ENCODE peak calls at places on chromosomes 12 and 14, in eight cellular contexts. C, B, I, W, M, K, T and H are unnamed samples.

GRCh38 chr12:104218935-104219334 is 3.4 kb downstream of the TXNRD1 start:
- DNase-seq in T (no peak), C (no peak), W (no peak), K (peak), M (no peak), B (peak), I (no peak), H (no peak)

GRCh38 chr12:26251600-26251999 is 56.2 kb downstream of the SSPN start:
- DNase-seq in C (no peak), B (no peak), W (no peak), K (no peak), T (no peak), M (no peak), I (no peak), H (no peak)

GRCh38 chr12:14751987-14752386 is 51.3 kb downstream of the WBP11 start:
- DNase-seq in W (no peak), T (no peak), M (no peak), C (no peak), K (no peak), B (no peak), I (no peak), H (no peak)

GRCh38 chr12:27940756-27941402 is 31.7 kb downstream of the PTHLH start:
- DNase-seq in T (peak), W (peak), M (peak), I (peak), K (peak), C (peak), B (peak), H (peak)

GRCh38 chr14:75059642-75060041 is 4.2 kb downstream of the ACYP1 start:
- DNase-seq in W (peak), B (no peak), T (no peak), K (no peak), M (no peak), I (no peak), C (no peak), H (no peak)

GRCh38 chr14:80699861-80700260 is 241.7 kb downstream of the CEP128 start:
- DNase-seq in I (no peak), B (no peak), W (no peak), K (no peak), T (no peak), M (no peak), C (no peak), H (no peak)

GRCh38 chr12:113647048-113647447 is 175.4 kb upstream of the LHX5 start:
- DNase-seq in W (no peak), C (no peak), K (no peak), M (no peak), B (no peak), I (peak), T (no peak), H (peak)

GRCh38 chr12:11839093-11839641 is 189.7 kb downstream of the ETV6 start:
- DNase-seq in W (no peak), M (no peak), K (peak), C (no peak), T (no peak), I (no peak), B (peak), H (no peak)

GRCh38 chr12:82746668-82747067 is 60.0 kb downstream of the TMTC2 start:
- DNase-seq in W (peak), C (no peak), M (no peak), T (no peak), K (no peak), I (no peak), B (no peak), H (no peak)

GRCh38 chr12:117119592-117120198 is 20.5 kb upstream of the TESC start:
- DNase-seq in T (no peak), M (peak), I (no peak), C (no peak), K (no peak), W (no peak), B (peak), H (peak)

GRCh38 chr12:51851408-51852097 is 3.0 kb upstream of the FIGNL2 start:
- DNase-seq in T (no peak), K (no peak), B (no peak), C (no peak), W (no peak), M (no peak), I (no peak), H (no peak)

GRCh38 chr12:130452546-130452945 is 114.9 kb downstream of the PIWIL1 start:
- DNase-seq in M (no peak), C (no peak), T (no peak), W (no peak), B (no peak), K (no peak), I (no peak), H (no peak)

GRCh38 chr12:104352106-104352713 is 48.7 kb downstream of the EID3 start:
- DNase-seq in C (no peak), I (no peak), B (no peak), T (no peak), M (peak), W (no peak), K (peak), H (no peak)

GRCh38 chr12:127381043-127381668 is 885.8 kb upstream of the TMEM132C start:
- DNase-seq in C (no peak), T (peak), M (peak), B (no peak), W (peak), K (peak), I (peak), H (no peak)

GRCh38 chr14:50290306-50290705 is 21.7 kb downstream of the L2HGDH start:
- DNase-seq in B (no peak), M (no peak), C (no peak), W (no peak), I (no peak), T (no peak), K (no peak), H (no peak)

GRCh38 chr12:2284857-2285256 is 232.1 kb downstream of the CACNA1C start:
- DNase-seq in T (peak), C (no peak), K (peak), I (peak), B (peak), W (peak), M (no peak), H (peak)

GRCh38 chr12:26268841-26269553 is 73.6 kb downstream of the SSPN start:
- DNase-seq in C (no peak), W (no peak), K (no peak), T (no peak), M (no peak), B (no peak), I (no peak), H (no peak)

GRCh38 chr14:71923471-71923870 is 8.8 kb upstream of the RGS6 start:
- DNase-seq in M (no peak), C (no peak), K (no peak), I (no peak), B (no peak), W (no peak), T (no peak), H (no peak)

GRCh38 chr14:51564986-51565604 is 86.6 kb upstream of the FRMD6 start:
- DNase-seq in B (no peak), W (no peak), C (no peak), M (no peak), K (no peak), I (no peak), T (no peak), H (peak)

GRCh38 chr12:39923364-39923763 is 182.5 kb downstream of the SLC2A13 start:
- DNase-seq in W (no peak), C (no peak), I (no peak), T (no peak), M (no peak), B (no peak), K (no peak), H (no peak)

GRCh38 chr14:103634156-103634555 is 5.1 kb downstream of the KLC1 start:
- DNase-seq in M (no peak), W (no peak), C (no peak), K (no peak), B (no peak), I (no peak), T (no peak), H (no peak)

GRCh38 chr12:117331691-117332090 is 29.7 kb downstream of the NOS1 start:
- DNase-seq in T (no peak), B (no peak), I (no peak), M (no peak), K (no peak), C (no peak), W (no peak), H (no peak)

GRCh38 chr12:114245555-114245954 is 160.4 kb downstream of the TBX5 start:
- DNase-seq in C (no peak), B (no peak), T (no peak), M (no peak), K (no peak), I (no peak), W (no peak), H (no peak)